ENCODE peak calls at places on chromosomes 3 and 15, in eight cellular contexts. Q is MM.1S, L is RWPE1, E is stomach, P is keratinocyte, M is heart right ventricle, Y is A549, Z is heart left ventricle. D is an unnamed sample.

GRCh38 chr15:43168192-43169107 is 16.8 kb upstream of the CCNDBP1 start:
- DNase-seq in Q (no peak), L (peak; percentile 49), E (peak; percentile 41), P (peak; percentile 54), M (peak; percentile 16), Y (no peak), Z (peak; percentile 29), D (peak; percentile 74)

GRCh38 chr3:58325525-58325992 is 7.1 kb upstream of the PXK start:
- DNase-seq in Q (peak; percentile 36), L (no peak), E (no peak), P (no peak), M (no peak), Y (no peak), Z (no peak), D (no peak)

GRCh38 chr3:146262711-146263110 is 11.8 kb upstream of the PLSCR4 start:
- DNase-seq in Q (no peak), L (no peak), E (no peak), P (no peak), M (no peak), Y (no peak), Z (no peak), D (no peak)

GRCh38 chr15:78044407-78045155 is 32.9 kb downstream of the TBC1D2B start:
- DNase-seq in Q (no peak), L (no peak), E (no peak), P (no peak), M (no peak), Y (no peak), Z (no peak), D (no peak)

GRCh38 chr3:27720899-27721716 is 1.0 kb downstream of the EOMES start:
- DNase-seq in Q (no peak), L (peak; percentile 51), E (no peak), P (no peak), M (no peak), Y (peak; percentile 34), Z (no peak), D (no peak)

GRCh38 chr15:92116320-92116719 is 262.8 kb downstream of the SLCO3A1 start:
- DNase-seq in Q (no peak), L (no peak), E (no peak), P (no peak), M (no peak), Y (no peak), Z (no peak), D (no peak)

GRCh38 chr3:36677331-36678007 is 86.9 kb downstream of the DCLK3 start:
- DNase-seq in Q (no peak), L (peak; percentile 13), E (no peak), P (peak; percentile 85), M (no peak), Y (peak; percentile 51), Z (no peak), D (peak; percentile 88)

GRCh38 chr3:157082305-157082981 is 77.5 kb downstream of the CCNL1 start:
- DNase-seq in Q (no peak), L (peak; percentile 84), E (peak; percentile 17), P (peak; percentile 62), M (no peak), Y (no peak), Z (no peak), D (peak; percentile 78)

GRCh38 chr3:127011270-127011992 is 28.5 kb downstream of the PLXNA1 start:
- DNase-seq in Q (no peak), L (no peak), E (no peak), P (no peak), M (peak; percentile 36), Y (no peak), Z (peak; percentile 31), D (no peak)

GRCh38 chr3:155106059-155106458 is 25.9 kb downstream of the MME start:
- DNase-seq in Q (no peak), L (no peak), E (no peak), P (no peak), M (no peak), Y (no peak), Z (no peak), D (no peak)

GRCh38 chr3:184016820-184017671 is 638 bp downstream of the ABCC5 start:
- DNase-seq in Q (peak; percentile 63), L (peak; percentile 71), E (peak; percentile 74), P (no peak), M (peak; percentile 38), Y (peak; percentile 56), Z (peak; percentile 53), D (no peak)

DNA sequence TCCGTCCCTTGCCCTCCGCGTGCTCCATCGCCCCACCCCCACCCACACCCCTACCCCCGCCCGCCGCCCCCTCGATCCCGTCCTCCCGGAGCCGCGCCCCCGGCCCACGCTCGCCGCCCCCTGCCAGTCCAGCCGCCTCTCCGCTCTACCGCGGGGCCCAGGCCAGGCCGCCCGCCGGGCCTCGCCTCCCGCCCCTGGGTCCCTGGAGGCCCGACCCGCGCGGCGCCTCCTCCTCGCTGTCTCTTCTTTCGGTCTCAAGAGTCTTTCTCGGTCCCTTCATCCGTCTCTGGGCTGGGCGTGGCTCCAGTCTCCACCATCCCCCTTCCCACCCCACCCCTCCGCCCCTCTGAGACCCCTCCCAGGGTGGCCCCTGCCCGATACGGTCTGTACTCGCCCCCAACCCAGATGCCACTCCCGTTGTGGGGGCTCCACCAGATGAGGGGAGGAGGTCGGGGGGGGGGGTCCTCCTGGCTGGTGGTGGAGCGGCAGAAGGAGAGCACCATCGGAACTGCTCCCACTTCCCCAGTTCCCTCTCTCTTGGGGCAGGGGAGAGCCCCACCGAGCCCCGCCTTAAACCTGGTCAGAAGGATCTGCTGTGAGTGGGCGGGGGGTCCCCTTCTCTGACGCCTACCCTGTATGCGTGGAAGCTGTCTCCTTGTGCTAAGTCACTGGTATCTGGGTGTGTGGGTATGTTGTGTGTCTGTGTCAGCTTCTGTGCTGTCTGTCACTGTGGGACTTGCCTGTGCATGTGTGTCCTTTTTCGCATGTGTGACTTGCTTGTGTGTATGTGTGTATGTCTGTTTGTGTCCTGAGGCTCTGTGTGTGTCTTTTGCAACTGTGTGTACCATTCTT is 1.0 kb downstream of the PRKCD start:
- DNase-seq in Q (peak; percentile 35), L (peak; percentile 17), E (no peak), P (peak; percentile 48), M (peak; percentile 30), Y (peak; percentile 16), Z (peak; percentile 46), D (no peak)
- H3K27ac ChIP-seq in Q (no peak overlapping the region), L (peak overlapping the region; percentile 77), E (peak overlapping the region; percentile 96), P (peak overlapping the region; percentile 2), M (peak overlapping the region; percentile 87), Y (peak overlapping the region; percentile 92), Z (peak overlapping the region; percentile 77), D (peak overlapping the region; percentile 62)

GRCh38 chr3:16369885-16370284 is 104.9 kb downstream of the OXNAD1 start:
- DNase-seq in Q (no peak), L (no peak), E (no peak), P (no peak), M (no peak), Y (no peak), Z (no peak), D (no peak)
- H3K27ac ChIP-seq in Q (no peak overlapping the region), L (no peak overlapping the region), E (no peak overlapping the region), P (peak overlapping the region; percentile 75), M (peak overlapping the region; percentile 49), Y (no peak overlapping the region), Z (peak overlapping the region; percentile 76), D (no peak overlapping the region)

GRCh38 chr3:49415931-49416601 is 3.8 kb downstream of the TCTA start:
- DNase-seq in Q (peak; percentile 76), L (no peak), E (peak; percentile 26), P (no peak), M (no peak), Y (no peak), Z (no peak), D (no peak)

GRCh38 chr3:49413338-49413734 is 1.1 kb downstream of the TCTA start:
- DNase-seq in Q (no peak), L (no peak), E (no peak), P (no peak), M (no peak), Y (no peak), Z (no peak), D (no peak)

GRCh38 chr3:49414753-49415152 is 2.5 kb downstream of the TCTA start:
- DNase-seq in Q (peak; percentile 11), L (no peak), E (no peak), P (no peak), M (no peak), Y (no peak), Z (no peak), D (no peak)

GRCh38 chr3:49417516-49418120 is 4.7 kb downstream of the AMT start:
- DNase-seq in Q (no peak), L (no peak), E (no peak), P (no peak), M (no peak), Y (no peak), Z (no peak), D (no peak)

DNA sequence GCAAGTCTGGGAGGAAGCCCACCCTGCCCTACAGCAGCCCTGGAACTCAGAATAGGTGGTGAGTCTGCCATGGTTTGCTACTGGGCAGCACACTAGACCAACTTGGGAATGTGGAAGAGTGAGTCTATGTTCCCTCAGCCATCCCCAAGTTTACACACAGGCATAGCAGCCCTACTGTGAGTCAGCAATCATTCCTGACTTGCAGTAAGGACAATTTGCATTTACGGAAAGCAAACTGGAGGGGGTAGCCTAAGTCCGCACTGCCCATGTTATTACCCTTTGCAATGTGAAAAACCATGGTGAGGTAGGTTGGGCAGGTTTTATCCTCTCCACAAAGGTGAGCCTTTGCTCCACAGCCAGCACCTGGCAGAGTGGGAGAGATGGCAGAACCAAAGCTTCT is 4.6 kb downstream of the TCTA start:
- DNase-seq in Q (no peak), L (no peak), E (no peak), P (no peak), M (no peak), Y (no peak), Z (no peak), D (no peak)
- H3K27ac ChIP-seq in Q (peak overlapping the region; percentile 83), L (peak overlapping the region; percentile 96), E (no peak overlapping the region), P (no peak overlapping the region), M (peak overlapping the region; percentile 51), Y (no peak overlapping the region), Z (peak overlapping the region; percentile 11), D (peak overlapping the region; percentile 13)

GRCh38 chr3:128423525-128424147 is 43.1 kb downstream of the DNAJB8 start:
- DNase-seq in Q (no peak), L (no peak), E (no peak), P (no peak), M (no peak), Y (no peak), Z (no peak), D (no peak)

GRCh38 chr3:128421439-128421836 is 45.3 kb downstream of the DNAJB8 start:
- DNase-seq in Q (no peak), L (no peak), E (no peak), P (no peak), M (no peak), Y (no peak), Z (no peak), D (no peak)

GRCh38 chr3:128420720-128421438 is 45.8 kb downstream of the DNAJB8 start:
- DNase-seq in Q (no peak), L (no peak), E (no peak), P (no peak), M (no peak), Y (no peak), Z (no peak), D (no peak)

GRCh38 chr3:128422762-128423524 is 43.7 kb downstream of the DNAJB8 start:
- DNase-seq in Q (no peak), L (no peak), E (no peak), P (no peak), M (no peak), Y (no peak), Z (no peak), D (no peak)

DNA sequence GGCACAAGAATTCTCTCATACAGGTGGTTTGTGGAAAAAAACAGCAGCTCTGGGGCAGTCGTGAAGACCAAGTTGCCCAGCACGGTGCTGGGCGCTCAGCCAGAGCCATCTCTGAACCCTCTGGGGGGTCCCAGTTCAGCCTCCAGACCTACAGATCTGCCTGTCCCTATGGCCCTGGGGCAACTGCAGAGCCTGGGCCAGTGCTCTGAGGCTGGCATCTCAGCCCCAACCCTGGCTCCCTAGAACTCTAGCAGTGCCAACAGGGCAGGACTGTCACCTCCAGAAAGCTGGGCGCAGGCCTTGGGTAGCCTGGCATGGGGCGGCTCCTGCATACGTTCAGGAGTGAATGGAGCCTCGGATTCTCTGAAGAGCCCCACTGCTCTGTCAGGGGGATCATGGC is 44.7 kb downstream of the DNAJB8 start:
- DNase-seq in Q (no peak), L (no peak), E (no peak), P (no peak), M (no peak), Y (no peak), Z (no peak), D (no peak)
- H3K27ac ChIP-seq in Q (no peak overlapping the region), L (no peak overlapping the region), E (no peak overlapping the region), P (no peak overlapping the region), M (no peak overlapping the region), Y (peak overlapping the region; percentile 49), Z (no peak overlapping the region), D (no peak overlapping the region)

D was measured in epithelial cell of prostate.